ENCODE peak calls at places on chromosomes 11 and 22, in six cellular contexts. One of them, this sample, is unnamed. For H3K4me1, the result is how much of the 10 kb centered on the place peaks cover.

GRCh38 chr22:23548501-23549197 is 31.4 kb downstream of the IGLL1 start:
- DNase-seq in A549: no peak
- DNase-seq in heart left ventricle: no peak
- DNase-seq in tibial nerve: no peak
- DNase-seq in right lobe of liver: no peak
- DNase-seq in HCT116: no peak
- DNase-seq in this sample: peak

GRCh38 chr11:17392872-17393271 is 4.4 kb upstream of the KCNJ11 start:
- DNase-seq in A549: no peak
- DNase-seq in heart left ventricle: no peak
- DNase-seq in tibial nerve: no peak
- DNase-seq in right lobe of liver: no peak
- DNase-seq in HCT116: no peak
- DNase-seq in this sample: no peak

GRCh38 chr22:28907311-28908008 is 24.1 kb downstream of the ZNRF3 start:
- DNase-seq in A549: no peak
- DNase-seq in heart left ventricle: no peak
- DNase-seq in tibial nerve: no peak
- DNase-seq in right lobe of liver: no peak
- DNase-seq in HCT116: no peak
- DNase-seq in this sample: peak

GRCh38 chr22:37519268-37520195 is at the start of gene CARD10:
- DNase-seq in A549: peak
- DNase-seq in heart left ventricle: peak
- DNase-seq in tibial nerve: no peak
- DNase-seq in right lobe of liver: peak
- DNase-seq in HCT116: no peak
- DNase-seq in this sample: peak

GRCh38 chr11:66670816-66671215 is 6.9 kb downstream of the RBM4B start:
- DNase-seq in A549: no peak
- DNase-seq in heart left ventricle: no peak
- DNase-seq in tibial nerve: no peak
- DNase-seq in right lobe of liver: no peak
- DNase-seq in HCT116: no peak
- DNase-seq in this sample: no peak

GRCh38 chr22:17786435-17787158 is 12.3 kb upstream of the BID start:
- DNase-seq in A549: no peak
- DNase-seq in heart left ventricle: peak
- DNase-seq in tibial nerve: peak
- DNase-seq in right lobe of liver: peak
- DNase-seq in HCT116: no peak
- DNase-seq in this sample: peak

GRCh38 chr11:61114913-61115312 is 12.6 kb downstream of the CD5 start:
- DNase-seq in A549: no peak
- DNase-seq in heart left ventricle: no peak
- DNase-seq in tibial nerve: no peak
- DNase-seq in right lobe of liver: no peak
- DNase-seq in HCT116: no peak
- DNase-seq in this sample: no peak

GRCh38 chr11:117058761-117059233 is 39.4 kb downstream of the SIK3 start:
- DNase-seq in A549: no peak
- DNase-seq in heart left ventricle: no peak
- DNase-seq in tibial nerve: no peak
- DNase-seq in right lobe of liver: no peak
- DNase-seq in HCT116: no peak
- DNase-seq in this sample: no peak

GRCh38 chr11:70506658-70506970 is 108.3 kb downstream of the CTTN start:
- DNase-seq in A549: no peak
- DNase-seq in heart left ventricle: no peak
- DNase-seq in tibial nerve: no peak
- DNase-seq in right lobe of liver: no peak
- DNase-seq in HCT116: no peak
- DNase-seq in this sample: no peak

GRCh38 chr11:33735426-33736147 is 636 bp downstream of the CD59 start:
- DNase-seq in A549: no peak
- DNase-seq in heart left ventricle: peak
- DNase-seq in tibial nerve: peak
- DNase-seq in right lobe of liver: peak
- DNase-seq in HCT116: no peak
- DNase-seq in this sample: peak

GRCh38 chr11:70306586-70307033 is 36.1 kb downstream of the PPFIA1 start:
- DNase-seq in A549: no peak
- DNase-seq in heart left ventricle: no peak
- DNase-seq in tibial nerve: no peak
- DNase-seq in right lobe of liver: no peak
- DNase-seq in HCT116: no peak
- DNase-seq in this sample: no peak

GRCh38 chr11:133306019-133306418 is 226.3 kb downstream of the OPCML start:
- DNase-seq in A549: no peak
- DNase-seq in heart left ventricle: no peak
- DNase-seq in tibial nerve: no peak
- DNase-seq in right lobe of liver: no peak
- DNase-seq in HCT116: no peak
- DNase-seq in this sample: no peak

GRCh38 chr11:14422052-14422813 is 63.2 kb upstream of the RRAS2 start:
- DNase-seq in A549: peak
- DNase-seq in heart left ventricle: peak
- DNase-seq in tibial nerve: peak
- DNase-seq in right lobe of liver: peak
- DNase-seq in HCT116: peak
- DNase-seq in this sample: peak

GRCh38 chr11:129862123-129862522 is 33.3 kb downstream of the NFRKB start:
- DNase-seq in A549: peak
- DNase-seq in heart left ventricle: no peak
- DNase-seq in tibial nerve: no peak
- DNase-seq in right lobe of liver: no peak
- DNase-seq in HCT116: no peak
- DNase-seq in this sample: no peak

GRCh38 chr22:31748490-31748889 is 1.4 kb downstream of the PRR14L start:
- DNase-seq in A549: no peak
- DNase-seq in heart left ventricle: no peak
- DNase-seq in tibial nerve: no peak
- DNase-seq in right lobe of liver: no peak
- DNase-seq in HCT116: no peak
- DNase-seq in this sample: no peak

GRCh38 chr22:47787501-47788227 is 1025.2 kb downstream of the TBC1D22A start:
- DNase-seq in A549: no peak
- DNase-seq in heart left ventricle: no peak
- DNase-seq in tibial nerve: no peak
- DNase-seq in right lobe of liver: no peak
- DNase-seq in HCT116: no peak
- DNase-seq in this sample: no peak

GRCh38 chr22:47629273-47629711 is 866.8 kb downstream of the TBC1D22A start:
- DNase-seq in A549: no peak
- DNase-seq in heart left ventricle: no peak
- DNase-seq in tibial nerve: no peak
- DNase-seq in right lobe of liver: no peak
- DNase-seq in HCT116: no peak
- DNase-seq in this sample: peak

GRCh38 chr11:69295995-69296889 is 2.3 kb downstream of the MYEOV start:
- DNase-seq in A549: no peak
- DNase-seq in heart left ventricle: no peak
- DNase-seq in tibial nerve: peak
- DNase-seq in right lobe of liver: peak
- DNase-seq in HCT116: no peak
- DNase-seq in this sample: no peak

GRCh38 chr11:925496-926301 is at the start of gene AP2A2:
- DNase-seq in A549: peak
- DNase-seq in heart left ventricle: peak
- DNase-seq in tibial nerve: peak
- DNase-seq in right lobe of liver: peak
- DNase-seq in HCT116: peak
- DNase-seq in this sample: peak
- TF ChIP-seq POLR2A in A549: peak
- TF ChIP-seq POLR2A in heart left ventricle: peak
- TF ChIP-seq POLR2A in tibial nerve: peak
- TF ChIP-seq POLR2A in right lobe of liver: peak
- TF ChIP-seq POLR2A in HCT116: no peak
- TF ChIP-seq POLR2A in this sample: no peak

GRCh38 chr11:65386307-65387081 is at the start of gene FRMD8:
- DNase-seq in A549: peak
- DNase-seq in heart left ventricle: peak
- DNase-seq in tibial nerve: peak
- DNase-seq in right lobe of liver: peak
- DNase-seq in HCT116: peak
- DNase-seq in this sample: peak

GRCh38 chr11:65382036-65382803 is at the start of gene SLC25A45:
- DNase-seq in A549: peak
- DNase-seq in heart left ventricle: peak
- DNase-seq in tibial nerve: peak
- DNase-seq in right lobe of liver: peak
- DNase-seq in HCT116: peak
- DNase-seq in this sample: peak

GRCh38 chr11:65382804-65383368 is 440 bp upstream of the SLC25A45 start:
- DNase-seq in A549: peak
- DNase-seq in heart left ventricle: no peak
- DNase-seq in tibial nerve: no peak
- DNase-seq in right lobe of liver: peak
- DNase-seq in HCT116: no peak
- DNase-seq in this sample: no peak

GRCh38 chr11:65383778-65384177 is 1.3 kb upstream of the SLC25A45 start:
- DNase-seq in A549: no peak
- DNase-seq in heart left ventricle: no peak
- DNase-seq in tibial nerve: no peak
- DNase-seq in right lobe of liver: no peak
- DNase-seq in HCT116: no peak
- DNase-seq in this sample: no peak

GRCh38 chr11:65384301-65384889 is 1.9 kb upstream of the SLC25A45 start:
- DNase-seq in A549: no peak
- DNase-seq in heart left ventricle: no peak
- DNase-seq in tibial nerve: no peak
- DNase-seq in right lobe of liver: no peak
- DNase-seq in HCT116: no peak
- DNase-seq in this sample: no peak
- H3K4me1 ChIP-seq in A549: half or more
- H3K4me1 ChIP-seq in heart left ventricle: under half
- H3K4me1 ChIP-seq in tibial nerve: under half
- H3K4me1 ChIP-seq in right lobe of liver: under half
- H3K4me1 ChIP-seq in HCT116: half or more
- H3K4me1 ChIP-seq in this sample: under half

GRCh38 chr11:114173836-114174235 is 114.3 kb downstream of the ZBTB16 start:
- DNase-seq in A549: no peak
- DNase-seq in heart left ventricle: no peak
- DNase-seq in tibial nerve: no peak
- DNase-seq in right lobe of liver: no peak
- DNase-seq in HCT116: no peak
- DNase-seq in this sample: no peak

GRCh38 chr11:114174712-114175495 is 115.4 kb downstream of the ZBTB16 start:
- DNase-seq in A549: no peak
- DNase-seq in heart left ventricle: no peak
- DNase-seq in tibial nerve: no peak
- DNase-seq in right lobe of liver: no peak
- DNase-seq in HCT116: no peak
- DNase-seq in this sample: no peak

GRCh38 chr11:114178656-114179055 is 117.5 kb upstream of the NNMT start:
- DNase-seq in A549: no peak
- DNase-seq in heart left ventricle: no peak
- DNase-seq in tibial nerve: no peak
- DNase-seq in right lobe of liver: no peak
- DNase-seq in HCT116: no peak
- DNase-seq in this sample: no peak

GRCh38 chr11:114175706-114176105 is 116.2 kb downstream of the ZBTB16 start:
- DNase-seq in A549: no peak
- DNase-seq in heart left ventricle: no peak
- DNase-seq in tibial nerve: no peak
- DNase-seq in right lobe of liver: no peak
- DNase-seq in HCT116: no peak
- DNase-seq in this sample: no peak

GRCh38 chr11:114176321-114176720 is 116.8 kb downstream of the ZBTB16 start:
- DNase-seq in A549: no peak
- DNase-seq in heart left ventricle: no peak
- DNase-seq in tibial nerve: no peak
- DNase-seq in right lobe of liver: peak
- DNase-seq in HCT116: no peak
- DNase-seq in this sample: no peak
- TF ChIP-seq POLR2A in A549: no peak
- TF ChIP-seq POLR2A in heart left ventricle: no peak
- TF ChIP-seq POLR2A in tibial nerve: no peak
- TF ChIP-seq POLR2A in right lobe of liver: peak
- TF ChIP-seq POLR2A in HCT116: no peak
- TF ChIP-seq POLR2A in this sample: no peak

GRCh38 chr11:35330156-35330889 is 89.0 kb downstream of the SLC1A2 start:
- DNase-seq in A549: no peak
- DNase-seq in heart left ventricle: no peak
- DNase-seq in tibial nerve: no peak
- DNase-seq in right lobe of liver: no peak
- DNase-seq in HCT116: no peak
- DNase-seq in this sample: no peak
- H3K4me1 ChIP-seq in A549: under half
- H3K4me1 ChIP-seq in heart left ventricle: under half
- H3K4me1 ChIP-seq in tibial nerve: under half
- H3K4me1 ChIP-seq in right lobe of liver: under half
- H3K4me1 ChIP-seq in HCT116: under half
- H3K4me1 ChIP-seq in this sample: under half

GRCh38 chr11:111370902-111371578 is 8.0 kb downstream of the POU2AF1 start:
- DNase-seq in A549: no peak
- DNase-seq in heart left ventricle: no peak
- DNase-seq in tibial nerve: no peak
- DNase-seq in right lobe of liver: no peak
- DNase-seq in HCT116: no peak
- DNase-seq in this sample: no peak

GRCh38 chr11:111370270-111370901 is 8.7 kb downstream of the POU2AF1 start:
- DNase-seq in A549: no peak
- DNase-seq in heart left ventricle: no peak
- DNase-seq in tibial nerve: no peak
- DNase-seq in right lobe of liver: no peak
- DNase-seq in HCT116: no peak
- DNase-seq in this sample: no peak

GRCh38 chr11:111373590-111373989 is 5.5 kb downstream of the POU2AF1 start:
- DNase-seq in A549: no peak
- DNase-seq in heart left ventricle: no peak
- DNase-seq in tibial nerve: no peak
- DNase-seq in right lobe of liver: no peak
- DNase-seq in HCT116: no peak
- DNase-seq in this sample: no peak

GRCh38 chr11:111376453-111376871 is 2.6 kb downstream of the POU2AF1 start:
- DNase-seq in A549: no peak
- DNase-seq in heart left ventricle: no peak
- DNase-seq in tibial nerve: no peak
- DNase-seq in right lobe of liver: no peak
- DNase-seq in HCT116: no peak
- DNase-seq in this sample: no peak

DNA sequence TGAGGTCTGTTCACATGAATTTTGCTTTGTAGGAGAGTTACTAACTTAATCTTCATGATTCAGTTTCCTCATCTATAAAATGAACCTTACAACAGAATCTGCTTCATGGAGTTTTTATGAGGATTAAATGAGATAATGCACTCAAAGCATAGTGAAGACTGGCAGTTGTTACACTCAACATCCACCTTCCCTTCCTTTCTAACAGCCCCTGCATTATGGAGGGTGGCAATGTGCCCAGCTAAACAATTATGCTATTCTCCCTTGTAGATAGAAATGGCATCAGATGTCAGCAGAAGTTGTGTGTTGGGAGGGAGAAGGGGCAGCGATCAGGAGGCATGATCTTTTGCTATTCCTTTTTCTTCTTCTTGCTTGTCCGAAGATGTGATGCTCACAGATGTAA is 6.5 kb downstream of the POU2AF1 start:
- DNase-seq in A549: no peak
- DNase-seq in heart left ventricle: no peak
- DNase-seq in tibial nerve: no peak
- DNase-seq in right lobe of liver: no peak
- DNase-seq in HCT116: no peak
- DNase-seq in this sample: no peak
- TF ChIP-seq POLR2A in A549: no peak
- TF ChIP-seq POLR2A in heart left ventricle: no peak
- TF ChIP-seq POLR2A in tibial nerve: no peak
- TF ChIP-seq POLR2A in right lobe of liver: no peak
- TF ChIP-seq POLR2A in HCT116: no peak
- TF ChIP-seq POLR2A in this sample: no peak

GRCh38 chr11:13135385-13136271 is 126.5 kb downstream of the RASSF10 start:
- DNase-seq in A549: no peak
- DNase-seq in heart left ventricle: no peak
- DNase-seq in tibial nerve: no peak
- DNase-seq in right lobe of liver: no peak
- DNase-seq in HCT116: no peak
- DNase-seq in this sample: no peak
- H3K4me1 ChIP-seq in A549: under half
- H3K4me1 ChIP-seq in heart left ventricle: under half
- H3K4me1 ChIP-seq in tibial nerve: under half
- H3K4me1 ChIP-seq in right lobe of liver: under half
- H3K4me1 ChIP-seq in HCT116: under half
- H3K4me1 ChIP-seq in this sample: under half

This sample was measured in testis.